ENCODE peak calls at places on chromosomes 5 and 9, in ten cellular contexts. One of them, this sample, is unnamed.

GRCh38 chr5:141951341-141951781 is 6.6 kb downstream of the PCDH12 start:
- DNase-seq in HepG2: no peak
- DNase-seq in K562: peak
- DNase-seq in SK-N-SH: peak
- DNase-seq in WTC11: peak
- DNase-seq in A549: no peak
- DNase-seq in endothelial cell of umbilical vein: peak
- DNase-seq in H1: peak
- DNase-seq in HCT116: no peak
- DNase-seq in NB4: peak
- DNase-seq in this sample: no peak

GRCh38 chr9:93254061-93254481 is 70.1 kb downstream of the WNK2 start:
- DNase-seq in A549: no peak
- DNase-seq in SK-N-SH: no peak
- DNase-seq in NB4: no peak
- DNase-seq in H1: no peak
- DNase-seq in HepG2: no peak
- DNase-seq in endothelial cell of umbilical vein: no peak
- DNase-seq in K562: no peak
- DNase-seq in HCT116: no peak
- DNase-seq in WTC11: no peak
- DNase-seq in this sample: no peak

GRCh38 chr5:14696851-14697250 is 32.3 kb downstream of the OTULIN start:
- DNase-seq in HepG2: no peak
- DNase-seq in HCT116: no peak
- DNase-seq in K562: no peak
- DNase-seq in endothelial cell of umbilical vein: no peak
- DNase-seq in SK-N-SH: no peak
- DNase-seq in H1: no peak
- DNase-seq in WTC11: no peak
- DNase-seq in A549: no peak
- DNase-seq in NB4: no peak
- DNase-seq in this sample: no peak

GRCh38 chr9:110623462-110624025 is 44.0 kb upstream of the SVEP1 start:
- DNase-seq in NB4: peak
- DNase-seq in SK-N-SH: peak
- DNase-seq in HepG2: peak
- DNase-seq in H1: peak
- DNase-seq in HCT116: peak
- DNase-seq in endothelial cell of umbilical vein: peak
- DNase-seq in K562: peak
- DNase-seq in WTC11: no peak
- DNase-seq in A549: peak
- DNase-seq in this sample: peak

GRCh38 chr5:84885479-84886258 is 501.0 kb upstream of the EDIL3 start:
- DNase-seq in A549: peak
- DNase-seq in WTC11: no peak
- DNase-seq in SK-N-SH: no peak
- DNase-seq in NB4: no peak
- DNase-seq in H1: no peak
- DNase-seq in endothelial cell of umbilical vein: no peak
- DNase-seq in K562: no peak
- DNase-seq in HepG2: no peak
- DNase-seq in HCT116: no peak
- DNase-seq in this sample: no peak

GRCh38 chr5:116388564-116389258 is 185.9 kb downstream of the SEMA6A start:
- DNase-seq in endothelial cell of umbilical vein: peak
- DNase-seq in HepG2: no peak
- DNase-seq in K562: no peak
- DNase-seq in NB4: no peak
- DNase-seq in H1: peak
- DNase-seq in WTC11: peak
- DNase-seq in A549: no peak
- DNase-seq in SK-N-SH: no peak
- DNase-seq in HCT116: no peak
- DNase-seq in this sample: no peak

GRCh38 chr9:36316629-36317317 is 58.5 kb upstream of the GNE start:
- DNase-seq in HCT116: no peak
- DNase-seq in A549: no peak
- DNase-seq in NB4: no peak
- DNase-seq in HepG2: peak
- DNase-seq in SK-N-SH: no peak
- DNase-seq in endothelial cell of umbilical vein: peak
- DNase-seq in K562: no peak
- DNase-seq in WTC11: no peak
- DNase-seq in H1: no peak
- DNase-seq in this sample: no peak

GRCh38 chr5:141681295-141681694 is 735 bp downstream of the ARAP3 start:
- DNase-seq in WTC11: no peak
- DNase-seq in HCT116: no peak
- DNase-seq in A549: no peak
- DNase-seq in HepG2: no peak
- DNase-seq in K562: no peak
- DNase-seq in endothelial cell of umbilical vein: no peak
- DNase-seq in H1: no peak
- DNase-seq in NB4: no peak
- DNase-seq in SK-N-SH: peak
- DNase-seq in this sample: no peak

GRCh38 chr9:129036923-129037766 is 719 bp downstream of the MIGA2 start:
- DNase-seq in SK-N-SH: no peak
- DNase-seq in HepG2: no peak
- DNase-seq in A549: no peak
- DNase-seq in NB4: no peak
- DNase-seq in WTC11: no peak
- DNase-seq in H1: no peak
- DNase-seq in endothelial cell of umbilical vein: no peak
- DNase-seq in K562: peak
- DNase-seq in HCT116: no peak
- DNase-seq in this sample: no peak

DNA sequence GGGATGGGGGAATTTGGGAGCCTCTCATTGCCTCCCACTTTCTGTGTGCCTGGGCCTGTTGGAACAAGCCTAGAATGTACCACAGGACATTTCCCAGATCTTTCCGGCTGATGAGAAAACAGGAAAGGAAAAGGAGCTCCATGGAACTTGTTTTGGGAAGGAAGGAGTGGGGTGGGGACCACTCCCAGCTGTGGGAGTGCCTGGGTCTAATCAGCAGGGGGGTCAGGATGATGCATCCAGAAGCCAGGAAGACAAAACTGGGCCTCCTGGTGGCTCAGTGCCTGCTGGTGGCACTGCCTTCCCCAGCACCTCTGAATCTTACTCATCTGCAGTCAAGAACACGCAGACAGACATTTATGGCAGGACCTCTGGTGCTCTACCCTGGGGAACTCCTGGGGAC is 2.8 kb downstream of the SMIM33 start:
- DNase-seq in HCT116: no peak
- DNase-seq in WTC11: no peak
- DNase-seq in endothelial cell of umbilical vein: peak
- DNase-seq in A549: no peak
- DNase-seq in K562: peak
- DNase-seq in HepG2: no peak
- DNase-seq in NB4: peak
- DNase-seq in SK-N-SH: peak
- DNase-seq in H1: no peak
- DNase-seq in this sample: no peak
- TF ChIP-seq MAX in HCT116: no peak
- TF ChIP-seq MAX in WTC11: no peak
- TF ChIP-seq MAX in endothelial cell of umbilical vein: no peak
- TF ChIP-seq MAX in A549: no peak
- TF ChIP-seq MAX in K562: no peak
- TF ChIP-seq MAX in HepG2: no peak
- TF ChIP-seq MAX in NB4: no peak
- TF ChIP-seq MAX in SK-N-SH: no peak
- TF ChIP-seq MAX in H1: no peak
- TF ChIP-seq MAX in this sample: no peak

GRCh38 chr5:33557605-33558004 is 116.8 kb downstream of the TARS1 start:
- DNase-seq in SK-N-SH: no peak
- DNase-seq in HepG2: no peak
- DNase-seq in NB4: no peak
- DNase-seq in K562: no peak
- DNase-seq in A549: no peak
- DNase-seq in H1: no peak
- DNase-seq in endothelial cell of umbilical vein: no peak
- DNase-seq in WTC11: no peak
- DNase-seq in HCT116: no peak
- DNase-seq in this sample: no peak

GRCh38 chr5:33558489-33558888 is 117.7 kb downstream of the TARS1 start:
- DNase-seq in A549: no peak
- DNase-seq in endothelial cell of umbilical vein: no peak
- DNase-seq in K562: no peak
- DNase-seq in HepG2: no peak
- DNase-seq in HCT116: no peak
- DNase-seq in SK-N-SH: no peak
- DNase-seq in NB4: no peak
- DNase-seq in WTC11: no peak
- DNase-seq in H1: no peak
- DNase-seq in this sample: no peak

DNA sequence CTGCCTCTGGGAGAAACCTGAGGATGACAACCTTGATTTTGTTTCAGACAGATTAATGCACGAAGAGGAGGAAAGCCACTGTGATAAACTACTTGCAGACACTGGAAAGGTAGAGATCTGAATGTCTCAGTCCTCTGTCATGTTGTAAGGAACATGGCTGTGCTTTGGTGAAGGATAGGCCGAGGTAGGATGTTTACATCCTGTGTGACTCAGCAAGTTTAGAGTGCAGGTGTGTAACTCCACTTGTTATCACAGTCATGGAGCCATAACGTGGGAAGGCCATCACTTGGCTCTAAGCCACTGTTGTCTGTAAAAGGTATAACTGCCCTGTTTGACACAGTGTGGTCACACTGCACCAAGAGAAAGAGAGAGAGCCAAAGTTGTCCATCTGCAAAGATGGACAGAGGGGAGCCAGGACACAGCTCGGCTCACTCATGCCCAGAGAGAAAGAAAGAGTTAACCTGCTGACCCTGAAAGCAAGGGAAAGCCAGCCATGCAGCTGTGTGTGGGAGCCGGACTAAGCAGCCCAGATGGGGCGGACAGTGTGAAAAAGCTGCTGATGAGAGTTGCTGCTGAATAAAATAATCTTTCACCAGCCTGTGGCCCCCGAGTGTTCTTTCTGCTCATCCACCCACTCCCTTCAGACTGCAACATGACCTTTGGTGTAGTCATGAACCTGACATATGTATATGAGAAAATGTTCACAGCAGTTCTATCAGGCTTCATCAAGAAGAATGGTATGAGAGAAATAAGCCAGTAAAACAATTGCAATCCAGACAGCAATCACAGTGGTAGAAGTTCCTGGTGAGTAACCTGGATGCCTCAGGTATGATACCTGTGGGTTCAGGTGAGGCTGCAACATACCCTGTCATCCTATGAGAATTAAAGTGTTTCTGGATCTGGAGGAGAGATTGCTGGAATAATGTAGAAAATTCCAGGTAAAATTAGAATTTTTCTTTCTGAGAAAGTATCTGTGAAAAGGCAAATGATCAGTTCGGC is 115.9 kb downstream of the TARS1 start:
- DNase-seq in endothelial cell of umbilical vein: no peak
- DNase-seq in HepG2: peak
- DNase-seq in H1: no peak
- DNase-seq in SK-N-SH: no peak
- DNase-seq in NB4: no peak
- DNase-seq in WTC11: no peak
- DNase-seq in A549: peak
- DNase-seq in K562: no peak
- DNase-seq in HCT116: no peak
- DNase-seq in this sample: no peak
- TF ChIP-seq MAX in endothelial cell of umbilical vein: no peak
- TF ChIP-seq MAX in HepG2: no peak
- TF ChIP-seq MAX in H1: no peak
- TF ChIP-seq MAX in SK-N-SH: no peak
- TF ChIP-seq MAX in NB4: no peak
- TF ChIP-seq MAX in WTC11: no peak
- TF ChIP-seq MAX in A549: no peak
- TF ChIP-seq MAX in K562: no peak
- TF ChIP-seq MAX in HCT116: no peak
- TF ChIP-seq MAX in this sample: no peak

GRCh38 chr5:56527174-56527573 is 288.2 kb upstream of the MAP3K1 start:
- DNase-seq in A549: no peak
- DNase-seq in WTC11: no peak
- DNase-seq in endothelial cell of umbilical vein: no peak
- DNase-seq in SK-N-SH: no peak
- DNase-seq in HepG2: no peak
- DNase-seq in NB4: no peak
- DNase-seq in HCT116: no peak
- DNase-seq in K562: no peak
- DNase-seq in H1: no peak
- DNase-seq in this sample: no peak
- TF ChIP-seq MAX in A549: no peak
- TF ChIP-seq MAX in WTC11: no peak
- TF ChIP-seq MAX in endothelial cell of umbilical vein: no peak
- TF ChIP-seq MAX in SK-N-SH: no peak
- TF ChIP-seq MAX in HepG2: no peak
- TF ChIP-seq MAX in NB4: no peak
- TF ChIP-seq MAX in HCT116: no peak
- TF ChIP-seq MAX in K562: no peak
- TF ChIP-seq MAX in H1: no peak
- TF ChIP-seq MAX in this sample: no peak

DNA sequence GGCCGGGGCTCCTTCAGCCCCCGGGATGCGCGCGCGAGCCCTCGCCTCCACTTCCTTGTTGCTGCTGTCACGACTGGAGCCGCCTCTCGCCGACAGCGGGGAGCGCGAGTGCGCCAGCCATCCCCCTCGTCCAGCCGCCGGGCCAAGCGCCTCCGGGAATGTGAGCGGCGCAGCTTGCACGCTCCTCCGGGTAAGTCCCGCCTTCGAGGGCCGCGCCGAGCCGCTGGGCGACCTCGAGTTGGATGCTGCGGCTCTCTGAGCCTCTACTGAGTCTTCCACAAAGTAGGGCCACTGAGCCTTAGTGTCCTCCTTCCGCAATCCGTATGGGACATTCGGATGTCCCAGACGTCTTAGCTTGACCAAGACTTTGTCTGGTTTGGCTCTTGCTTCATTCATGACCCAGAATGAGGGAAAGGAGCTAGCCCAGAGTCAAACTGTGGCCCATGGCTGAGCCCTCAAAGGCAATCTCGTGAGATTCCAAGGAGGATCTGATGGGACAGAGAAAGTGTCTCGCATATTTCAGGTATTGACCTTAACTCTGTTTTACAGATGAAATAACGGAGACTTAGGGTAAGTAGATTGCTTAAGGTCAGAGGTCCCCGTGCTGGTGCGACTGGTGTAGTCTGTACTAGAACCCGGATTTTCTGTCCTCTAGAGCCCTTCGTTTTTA is 586 bp downstream of the HMGXB3 start:
- DNase-seq in A549: peak
- DNase-seq in HepG2: no peak
- DNase-seq in SK-N-SH: peak
- DNase-seq in NB4: peak
- DNase-seq in WTC11: peak
- DNase-seq in HCT116: no peak
- DNase-seq in H1: no peak
- DNase-seq in endothelial cell of umbilical vein: peak
- DNase-seq in K562: peak
- DNase-seq in this sample: no peak
- TF ChIP-seq MAX in A549: no peak
- TF ChIP-seq MAX in HepG2: no peak
- TF ChIP-seq MAX in SK-N-SH: no peak
- TF ChIP-seq MAX in NB4: no peak
- TF ChIP-seq MAX in WTC11: no peak
- TF ChIP-seq MAX in HCT116: no peak
- TF ChIP-seq MAX in H1: peak
- TF ChIP-seq MAX in endothelial cell of umbilical vein: no peak
- TF ChIP-seq MAX in K562: no peak
- TF ChIP-seq MAX in this sample: no peak